ENCODE peak calls at places on chromosomes 5 and 9, in six cellular contexts. B is mesenchymal stem cell, A is H9, Q is IMR-90, K is mesendoderm, F is H1. J is an unnamed sample.

GRCh38 chr9:113857875-113858274 is 18.2 kb upstream of the ZNF618 start:
- DNase-seq in B (no peak), A (no peak), Q (peak), K (peak), F (no peak), J (no peak)

GRCh38 chr9:87588339-87588738 is 90.7 kb downstream of the DAPK1 start:
- DNase-seq in B (no peak), A (no peak), Q (no peak), K (no peak), F (no peak), J (no peak)

GRCh38 chr5:1181451-1182359 is 19.7 kb upstream of the SLC6A19 start:
- DNase-seq in B (no peak), A (no peak), Q (no peak), K (no peak), F (no peak), J (no peak)

GRCh38 chr9:126705767-126706697 is 92.3 kb downstream of the LMX1B start:
- DNase-seq in B (peak), A (peak), Q (peak), K (peak), F (peak), J (no peak)

GRCh38 chr5:38845555-38846378 is at the start of gene OSMR:
- DNase-seq in B (peak), A (peak), Q (peak), K (peak), F (peak), J (peak)

GRCh38 chr9:112059145-112059979 is 115.7 kb downstream of the SUSD1 start:
- DNase-seq in B (peak), A (no peak), Q (peak), K (no peak), F (no peak), J (no peak)

GRCh38 chr9:121750259-121750714 is 98.9 kb downstream of the DAB2IP start:
- DNase-seq in B (no peak), A (no peak), Q (no peak), K (no peak), F (no peak), J (no peak)

GRCh38 chr5:160001457-160001856 is 7.5 kb upstream of the TTC1 start:
- DNase-seq in B (no peak), A (no peak), Q (no peak), K (no peak), F (no peak), J (no peak)

GRCh38 chr5:122611401-122611800 is 163.5 kb upstream of the SNX2 start:
- DNase-seq in B (no peak), A (no peak), Q (no peak), K (peak), F (no peak), J (no peak)

GRCh38 chr5:10689391-10690081 is 71.5 kb downstream of the DAP start:
- DNase-seq in B (peak), A (peak), Q (peak), K (peak), F (peak), J (peak)

GRCh38 chr5:159510282-159510681 is 180.0 kb upstream of the IL12B start:
- DNase-seq in B (peak), A (peak), Q (peak), K (peak), F (peak), J (peak)

GRCh38 chr9:22029231-22029630 is 20.1 kb upstream of the CDKN2B start:
- DNase-seq in B (no peak), A (no peak), Q (no peak), K (no peak), F (no peak), J (no peak)
- H2BK120ac ChIP-seq in B (peak), A (no peak), Q (peak), K (no peak), F (no peak), J (no peak)

DNA sequence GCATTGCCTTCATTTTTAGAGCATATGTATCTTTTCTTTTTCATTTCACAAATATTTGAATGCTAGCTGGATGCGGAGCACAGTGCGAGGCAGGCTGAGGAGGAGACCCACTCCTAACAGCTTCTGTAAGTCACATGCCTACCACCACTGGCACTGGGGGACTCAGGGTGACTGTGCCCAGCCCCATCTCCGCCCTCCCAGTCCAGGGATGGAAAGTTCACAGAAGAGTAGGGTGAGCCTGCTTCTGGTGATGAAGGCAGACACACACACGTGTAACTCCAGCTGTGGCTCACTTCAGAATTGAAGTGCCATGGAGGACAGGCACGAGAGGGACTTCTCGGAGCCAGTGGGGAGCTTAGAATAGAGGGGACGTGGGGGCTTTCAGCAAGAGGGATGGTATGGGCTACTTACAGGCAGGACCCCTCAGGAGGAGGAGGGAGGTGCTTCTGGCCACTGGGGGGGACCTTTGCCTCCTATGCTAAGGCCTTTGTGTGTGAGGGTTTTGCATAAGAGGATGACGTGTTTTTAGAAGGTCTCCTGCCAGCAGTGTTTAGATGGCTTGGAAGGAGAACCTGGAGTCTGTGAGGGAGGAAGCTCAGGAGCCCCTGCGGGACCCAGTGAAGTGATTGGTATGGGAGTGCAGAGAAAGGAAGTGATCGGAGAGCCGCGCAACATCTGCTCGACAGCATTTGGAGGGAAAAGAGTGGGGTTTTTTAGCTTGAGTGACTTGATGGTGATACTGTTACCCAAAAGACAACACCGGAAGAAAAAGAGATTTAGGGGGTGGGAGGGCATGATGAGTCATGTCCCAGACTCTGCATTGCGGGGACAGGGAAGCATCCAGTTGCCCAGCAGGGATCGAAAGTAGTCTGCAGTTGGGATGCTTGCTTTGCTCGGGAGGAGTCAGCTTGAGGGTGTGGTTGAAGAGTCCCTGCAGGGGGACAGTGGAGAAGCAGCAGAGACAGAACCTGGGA is 163.5 kb upstream of the OTULINL start:
- DNase-seq in B (peak), A (no peak), Q (peak), K (peak), F (no peak), J (no peak)
- H2BK5ac ChIP-seq in B (peak), A (no peak), Q (peak), K (peak), F (peak), J (no peak)

DNA sequence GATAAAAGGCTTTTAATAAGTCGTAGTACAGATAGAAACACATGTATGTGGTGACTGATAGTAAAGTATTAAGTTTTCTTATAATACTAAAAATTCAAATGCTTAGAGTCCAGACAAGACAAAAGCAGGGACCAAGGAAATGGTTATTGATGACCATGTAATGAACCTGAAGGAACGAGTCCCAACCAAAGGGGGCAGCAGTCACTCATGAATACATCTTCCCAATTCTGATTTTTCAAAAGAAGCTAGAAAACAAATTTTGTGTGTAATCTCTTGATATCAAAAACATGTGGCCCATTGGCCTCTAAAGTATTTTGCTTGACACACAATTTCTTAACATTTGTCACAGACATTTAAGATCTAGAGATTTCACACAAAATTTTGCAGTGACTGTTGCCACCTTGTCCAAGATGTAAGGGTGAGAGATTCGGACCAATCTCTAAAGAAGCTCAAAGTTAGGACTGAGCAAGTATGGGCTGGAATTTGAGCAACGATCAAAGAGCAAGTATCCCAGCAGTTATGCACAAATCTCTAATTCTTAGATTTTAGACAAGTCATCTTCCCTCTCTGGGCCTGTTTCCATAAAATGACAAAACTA is 66.8 kb downstream of the ARL15 start:
- DNase-seq in B (peak), A (no peak), Q (peak), K (peak), F (no peak), J (peak)
- H2BK15ac ChIP-seq in B (no peak), A (no peak), Q (no peak), K (no peak), F (no peak), J (no peak)

DNA sequence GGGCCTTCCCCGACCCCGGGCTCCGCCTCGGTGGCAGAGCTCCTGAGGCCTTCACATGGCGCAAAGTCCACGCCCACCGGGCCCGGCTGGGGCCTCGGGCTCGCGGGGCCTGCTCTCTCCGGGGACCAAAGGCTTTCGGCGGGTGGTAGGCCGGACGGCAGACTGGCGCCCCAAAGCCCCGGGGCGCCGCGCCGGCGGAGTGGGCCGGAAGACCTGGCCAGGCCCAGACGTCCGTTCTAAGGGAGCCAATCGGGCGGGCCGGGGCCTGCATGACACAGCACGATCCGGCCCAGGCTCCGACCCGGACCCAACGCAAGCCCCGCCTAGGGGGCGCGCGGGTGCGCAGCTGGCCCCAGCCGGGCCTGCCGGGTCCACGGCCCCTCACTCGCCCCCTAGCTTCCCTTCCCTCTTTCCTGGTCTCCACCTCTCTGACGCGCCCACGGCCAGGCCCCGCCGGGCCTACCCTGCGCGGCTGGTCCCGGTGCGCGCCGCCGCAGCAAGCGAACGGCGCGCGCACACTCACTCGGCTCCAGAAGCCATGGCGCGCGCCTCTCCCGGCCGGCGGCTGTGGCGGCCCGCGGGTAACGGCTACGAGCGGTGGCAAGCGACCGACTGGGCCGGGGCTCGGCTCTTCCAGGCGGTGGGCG is 488 bp downstream of the VCP start:
- DNase-seq in B (peak), A (peak), Q (peak), K (peak), F (peak), J (peak)
- H2BK120ac ChIP-seq in B (peak), A (no peak), Q (peak), K (no peak), F (no peak), J (peak)

GRCh38 chr5:74415695-74416102 is 224.8 kb downstream of the ENC1 start:
- DNase-seq in B (peak), A (no peak), Q (no peak), K (no peak), F (no peak), J (no peak)

GRCh38 chr5:74418709-74419108 is 221.8 kb downstream of the ENC1 start:
- DNase-seq in B (no peak), A (no peak), Q (no peak), K (no peak), F (no peak), J (no peak)

GRCh38 chr5:74412064-74412463 is 228.5 kb downstream of the ENC1 start:
- DNase-seq in B (no peak), A (peak), Q (no peak), K (peak), F (no peak), J (peak)

GRCh38 chr5:74413403-74414060 is 227.0 kb downstream of the ENC1 start:
- DNase-seq in B (no peak), A (no peak), Q (no peak), K (no peak), F (no peak), J (no peak)

DNA sequence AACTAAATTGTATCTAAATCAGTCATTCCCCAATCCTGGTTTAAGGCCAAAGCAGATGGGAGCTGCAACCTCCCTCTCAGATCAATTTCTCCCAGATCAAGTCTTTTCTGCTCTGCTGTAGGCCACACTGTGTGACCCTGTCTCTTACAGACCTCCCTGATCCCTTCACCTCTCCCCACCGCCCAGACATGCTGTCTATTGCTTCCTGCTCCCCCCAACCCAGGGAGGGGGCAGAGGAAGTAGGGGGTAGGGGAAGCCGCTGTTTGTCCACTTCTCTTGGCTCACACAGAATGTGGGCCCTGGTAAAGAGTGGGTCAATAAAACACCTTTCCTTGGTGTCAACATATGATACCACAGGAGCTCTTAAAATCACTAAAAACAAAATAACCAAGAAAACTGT is 226.3 kb downstream of the ENC1 start:
- DNase-seq in B (no peak), A (no peak), Q (no peak), K (no peak), F (no peak), J (no peak)
- H2BK5ac ChIP-seq in B (no peak), A (no peak), Q (no peak), K (no peak), F (no peak), J (no peak)

DNA sequence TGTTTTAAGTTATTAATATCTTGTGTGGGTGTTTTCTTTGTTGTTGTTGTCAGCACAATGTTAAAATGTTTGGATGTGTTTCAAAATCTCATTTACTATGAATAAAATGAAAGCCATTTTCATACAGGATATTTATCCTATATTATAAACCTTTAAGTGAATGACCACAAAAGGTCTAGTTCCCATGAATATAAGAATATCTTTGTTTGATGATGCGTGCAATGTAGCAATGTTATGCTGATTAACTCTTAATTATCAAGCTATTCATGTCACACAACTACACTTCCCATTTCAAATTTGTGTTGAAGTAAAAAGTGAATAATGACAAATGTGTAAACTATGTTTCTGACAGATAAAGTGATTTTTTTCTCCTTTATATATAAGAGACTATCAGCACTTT is 59.8 kb downstream of the MEF2C start:
- DNase-seq in B (no peak), A (no peak), Q (no peak), K (no peak), F (no peak), J (no peak)
- H2BK15ac ChIP-seq in B (no peak), A (no peak), Q (no peak), K (no peak), F (no peak), J (no peak)

GRCh38 chr9:92974696-92975451 is 27.6 kb downstream of the FGD3 start:
- DNase-seq in B (no peak), A (no peak), Q (no peak), K (no peak), F (no peak), J (no peak)
- H2BK120ac ChIP-seq in B (no peak), A (no peak), Q (no peak), K (no peak), F (no peak), J (peak)

GRCh38 chr9:9395539-9395938 is 1217.3 kb downstream of the PTPRD start:
- DNase-seq in B (no peak), A (no peak), Q (no peak), K (no peak), F (no peak), J (no peak)

GRCh38 chr9:9387511-9388115 is 1225.2 kb downstream of the PTPRD start:
- DNase-seq in B (no peak), A (no peak), Q (no peak), K (peak), F (no peak), J (no peak)

GRCh38 chr9:9389904-9390303 is 1222.9 kb downstream of the PTPRD start:
- DNase-seq in B (no peak), A (peak), Q (no peak), K (peak), F (no peak), J (no peak)

DNA sequence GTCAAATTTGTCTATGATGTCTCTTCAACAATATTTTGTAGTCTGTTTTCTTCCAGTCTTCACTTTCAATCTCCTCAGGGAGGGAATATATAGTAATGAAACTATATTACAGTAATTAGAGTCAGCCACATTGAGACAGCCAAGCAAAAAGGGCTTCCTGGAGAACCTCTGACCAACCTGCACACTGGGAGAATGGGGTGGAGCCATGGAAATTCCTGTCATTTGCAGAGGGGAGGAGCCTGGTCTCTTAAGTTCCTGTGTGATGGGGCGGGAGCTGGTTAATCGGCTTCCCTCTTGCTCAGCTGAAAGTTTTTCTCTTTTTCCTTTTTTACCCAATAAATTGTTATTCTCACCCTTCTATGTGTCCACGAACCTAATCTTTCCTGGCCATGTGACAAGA is 1220.0 kb downstream of the PTPRD start:
- DNase-seq in B (no peak), A (no peak), Q (no peak), K (no peak), F (no peak), J (no peak)
- H2BK5ac ChIP-seq in B (no peak), A (no peak), Q (no peak), K (no peak), F (no peak), J (no peak)

J was measured in neuronal stem cell.